ENCODE peak calls at places on chromosomes 12 and 14, in seven cellular contexts. U is neural progenitor cell, N is cardiac muscle cell, X is psoas muscle, T is left ventricle myocardium inferior, H is brain microvascular endothelial cell, E is fibroblast of lung. P is an unnamed sample. For H3K36me3, the result is how much of the 10 kb centered on the place peaks cover.

GRCh38 chr12:76764856-76765255 is 941 bp downstream of the ZDHHC17 start:
- DNase-seq in X (no peak), U (peak), N (peak), H (peak), T (no peak), E (peak), P (no peak)

GRCh38 chr14:105315941-105316562 is 1.5 kb downstream of the PACS2 start:
- DNase-seq in T (no peak), U (no peak), E (no peak), X (no peak), N (no peak), H (no peak), P (peak)

GRCh38 chr12:91098942-91099341 is 12.4 kb downstream of the LUM start:
- DNase-seq in X (no peak), E (peak), U (no peak), N (peak), H (peak), T (no peak), P (peak)

GRCh38 chr12:25324861-25325260 is 74.1 kb upstream of the KRAS start:
- DNase-seq in E (no peak), U (no peak), X (no peak), N (no peak), H (no peak), T (no peak), P (no peak)

GRCh38 chr14:100664841-100665425 is 61.8 kb upstream of the DLK1 start:
- DNase-seq in E (peak), X (peak), H (no peak), T (peak), N (peak), U (no peak), P (peak)

GRCh38 chr14:72710212-72710611 is 183.7 kb downstream of the DPF3 start:
- DNase-seq in U (no peak), E (peak), H (no peak), X (no peak), N (peak), T (no peak), P (no peak)

GRCh38 chr14:52692248-52692962 is 3.0 kb downstream of the ERO1A start:
- DNase-seq in E (peak), X (no peak), T (no peak), H (no peak), N (peak), U (no peak), P (no peak)

GRCh38 chr12:3315201-3315661 is 175.8 kb upstream of the PRMT8 start:
- DNase-seq in N (peak), H (no peak), E (peak), T (peak), X (peak), U (no peak), P (no peak)

GRCh38 chr14:22554706-22555572 is 34.1 kb downstream of the DAD1 start:
- DNase-seq in U (no peak), H (no peak), T (no peak), E (no peak), N (no peak), X (no peak), P (no peak)

GRCh38 chr12:916240-916639 is 33.3 kb downstream of the RAD52 start:
- DNase-seq in T (peak), N (no peak), X (peak), E (no peak), U (no peak), H (no peak), P (no peak)

GRCh38 chr12:120012067-120012621 is 23.1 kb downstream of the BICDL1 start:
- DNase-seq in N (peak), H (peak), E (no peak), X (no peak), U (peak), T (no peak), P (no peak)

GRCh38 chr12:108214486-108214885 is 85.4 kb downstream of the WSCD2 start:
- DNase-seq in N (peak), T (peak), X (no peak), U (peak), H (peak), E (peak), P (no peak)

GRCh38 chr14:40119765-40120164 is 687.5 kb upstream of the FBXO33 start:
- DNase-seq in T (no peak), N (no peak), U (no peak), E (no peak), X (no peak), H (no peak), P (no peak)

GRCh38 chr14:104106471-104106991 is 21.0 kb downstream of the ASPG start:
- DNase-seq in E (no peak), T (peak), U (no peak), H (no peak), N (no peak), X (peak), P (peak)

GRCh38 chr12:124774054-124774461 is 89.6 kb downstream of the SCARB1 start:
- DNase-seq in U (no peak), H (no peak), T (no peak), E (no peak), N (peak), X (no peak), P (no peak)

GRCh38 chr12:65827827-65828231 is 3.5 kb downstream of the HMGA2 start:
- DNase-seq in E (peak), N (peak), T (no peak), U (peak), H (no peak), X (no peak), P (peak)

GRCh38 chr12:123384994-123385376 is 1.1 kb downstream of the KMT5A start:
- DNase-seq in H (peak), T (no peak), N (peak), U (no peak), E (peak), X (no peak), P (peak)

GRCh38 chr12:19643635-19644034 is 204.3 kb downstream of the AEBP2 start:
- DNase-seq in X (no peak), T (no peak), U (peak), N (peak), E (peak), H (peak), P (peak)

GRCh38 chr14:103890836-103891666 is 37.2 kb upstream of the TDRD9 start:
- DNase-seq in N (no peak), U (no peak), H (no peak), E (no peak), X (no peak), T (no peak), P (peak)

GRCh38 chr14:68687746-68688145 is 105.1 kb downstream of the ZFP36L1 start:
- DNase-seq in X (no peak), N (peak), H (peak), T (no peak), E (peak), U (no peak), P (peak)

GRCh38 chr12:6263931-6264330 is 46.6 kb upstream of the PLEKHG6 start:
- DNase-seq in E (no peak), T (no peak), X (no peak), H (peak), U (no peak), N (no peak), P (peak)

GRCh38 chr14:60760648-60761364 is 26.2 kb downstream of the MNAT1 start:
- DNase-seq in E (no peak), X (no peak), N (no peak), U (no peak), H (no peak), T (no peak), P (no peak)

GRCh38 chr14:28626780-28627179 is 139.8 kb upstream of the FOXG1 start:
- DNase-seq in N (no peak), E (no peak), X (no peak), H (no peak), U (no peak), T (no peak), P (no peak)

GRCh38 chr14:89977668-89978067 is 21.9 kb downstream of the TDP1 start:
- DNase-seq in X (no peak), T (no peak), E (no peak), N (peak), H (no peak), U (no peak), P (no peak)

GRCh38 chr12:45721954-45722353 is 7.6 kb upstream of the ARID2 start:
- DNase-seq in H (no peak), U (no peak), T (no peak), E (no peak), N (no peak), X (no peak), P (no peak)

GRCh38 chr12:126219139-126219538 is 1153.9 kb downstream of the AACS start:
- DNase-seq in N (no peak), H (no peak), T (no peak), E (no peak), U (no peak), X (no peak), P (no peak)

GRCh38 chr14:105184461-105184860 is 3.3 kb upstream of the NUDT14 start:
- DNase-seq in X (no peak), H (no peak), T (no peak), N (no peak), U (no peak), E (no peak), P (no peak)

GRCh38 chr14:99644723-99645544 is at the start of gene HHIPL1:
- DNase-seq in N (peak), X (peak), U (peak), H (no peak), T (peak), E (peak), P (peak)

GRCh38 chr14:32468955-32469354 is 139.9 kb downstream of the AKAP6 start:
- DNase-seq in U (no peak), X (no peak), T (no peak), N (peak), H (peak), E (peak), P (peak)

GRCh38 chr14:65137648-65138317 is 35.5 kb upstream of the MAX start:
- DNase-seq in U (no peak), E (no peak), X (no peak), T (no peak), H (no peak), N (peak), P (peak)

GRCh38 chr12:107320031-107320928 is 226.9 kb upstream of the CRY1 start:
- DNase-seq in E (no peak), N (peak), T (peak), U (peak), H (peak), X (peak), P (peak)

GRCh38 chr12:52022841-52023181 is 16.1 kb downstream of the TAMALIN start:
- DNase-seq in H (no peak), U (peak), X (no peak), T (no peak), N (no peak), E (no peak), P (peak)

GRCh38 chr12:9598363-9598762 is 9.4 kb downstream of the KLRB1 start:
- DNase-seq in E (no peak), H (no peak), T (no peak), X (no peak), N (no peak), U (no peak), P (no peak)

GRCh38 chr12:54251667-54252284 is 28.1 kb downstream of the CBX5 start:
- DNase-seq in E (peak), X (no peak), H (peak), T (no peak), N (peak), U (peak), P (peak)

GRCh38 chr12:120290541-120291312 is 976 bp downstream of the RNU4-2 start:
- DNase-seq in H (no peak), E (no peak), U (peak), T (no peak), N (no peak), X (no peak), P (peak)

GRCh38 chr12:65121049-65121955 is at the start of gene WIF1:
- DNase-seq in T (no peak), U (peak), H (no peak), X (peak), E (peak), N (peak), P (peak)

GRCh38 chr12:6551496-6552139 is 4.2 kb downstream of the IFFO1 start:
- DNase-seq in U (no peak), X (peak), N (peak), H (peak), E (peak), T (peak), P (peak)

GRCh38 chr14:50003213-50004021 is 110.5 kb downstream of the ARF6 start:
- DNase-seq in X (peak), H (peak), T (peak), E (peak), N (peak), U (peak), P (peak)
- TF ChIP-seq CTCF in X (peak), H (peak), T (peak), E (peak), N (no peak), U (peak), P (no peak)

GRCh38 chr14:49550284-49551184 is 35.6 kb downstream of the RPS29 start:
- DNase-seq in H (no peak), N (peak), T (no peak), X (no peak), E (peak), U (peak), P (peak)

GRCh38 chr14:49553106-49553505 is 33.1 kb downstream of the RPS29 start:
- DNase-seq in N (no peak), H (no peak), T (no peak), E (no peak), X (no peak), U (no peak), P (no peak)

GRCh38 chr14:49551569-49551968 is 34.6 kb downstream of the RPS29 start:
- DNase-seq in N (no peak), X (no peak), E (no peak), U (no peak), T (no peak), H (no peak), P (no peak)

GRCh38 chr14:49553892-49554291 is 32.3 kb downstream of the RPS29 start:
- DNase-seq in N (no peak), E (no peak), H (no peak), U (no peak), T (no peak), X (no peak), P (no peak)

DNA sequence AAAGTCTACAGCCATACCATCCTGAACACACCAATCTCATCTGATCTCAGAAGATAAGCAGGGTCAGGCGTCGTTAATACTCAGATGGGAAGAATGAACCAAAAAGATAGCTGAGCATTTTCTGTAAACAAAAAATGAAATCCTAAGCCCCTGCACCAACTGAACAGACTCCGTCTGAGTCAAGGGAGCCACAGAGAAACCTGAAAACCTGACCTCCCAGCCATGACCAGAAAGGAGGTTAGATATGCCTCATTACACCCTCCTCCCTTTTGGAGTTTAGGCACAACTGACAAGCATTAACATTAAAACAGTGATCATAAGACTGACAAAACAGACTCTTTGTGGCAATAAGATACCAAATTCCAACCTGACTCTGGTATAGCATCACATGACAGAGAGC is 33.5 kb downstream of the RPS29 start:
- DNase-seq in U (no peak), T (no peak), H (no peak), E (no peak), N (no peak), X (no peak), P (peak)
- H3K4me3 ChIP-seq in U (no peak), T (no peak), H (no peak), E (no peak), N (no peak), X (no peak), P (no peak)

GRCh38 chr12:109988274-109988673 is 7.9 kb downstream of the GIT2 start:
- DNase-seq in X (no peak), U (no peak), H (no peak), E (no peak), N (no peak), T (no peak), P (no peak)
- H3K36me3 ChIP-seq in X (under half), U (under half), H (under half), E (under half), N (under half), T (half or more), P (under half)

GRCh38 chr14:86035882-86036281 is 505.9 kb downstream of the FLRT2 start:
- DNase-seq in H (no peak), T (no peak), E (peak), N (peak), X (no peak), U (peak), P (no peak)

DNA sequence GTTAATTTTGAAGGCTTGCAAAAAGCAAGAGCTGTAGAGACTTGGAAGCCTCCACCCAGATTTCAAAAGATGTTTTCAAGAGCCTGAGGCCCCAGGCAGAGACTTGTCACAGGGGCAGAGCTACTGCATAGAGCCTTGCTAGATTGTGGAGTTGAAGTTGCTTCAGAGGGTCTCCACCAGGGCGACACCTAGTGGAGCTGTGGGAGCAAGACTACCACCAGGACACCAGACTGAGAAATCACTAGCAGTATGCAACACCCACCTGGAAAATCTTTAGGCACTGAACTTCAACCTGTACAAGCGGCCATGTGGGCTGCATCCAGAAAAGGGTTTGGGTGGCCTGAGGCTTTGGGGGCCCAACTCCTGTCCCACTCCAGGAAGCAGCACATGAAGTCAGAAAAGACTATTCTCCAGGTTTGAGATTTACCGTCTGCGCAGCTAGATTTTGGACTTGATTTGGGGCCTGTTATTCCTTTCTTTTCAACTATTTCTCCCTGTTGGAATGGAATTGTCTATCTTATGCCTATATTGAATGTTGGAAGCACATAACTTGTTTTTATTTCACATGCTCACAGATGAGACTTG is 508.5 kb downstream of the FLRT2 start:
- DNase-seq in T (no peak), U (peak), X (peak), H (peak), E (peak), N (peak), P (peak)
- TF ChIP-seq CTCF in T (peak), U (peak), X (peak), H (peak), E (peak), N (peak), P (peak)

GRCh38 chr12:28457785-28458184 is 267.5 kb downstream of the CCDC91 start:
- DNase-seq in U (no peak), N (no peak), X (no peak), T (no peak), E (no peak), H (no peak), P (no peak)
- H3K4me3 ChIP-seq in U (no peak), N (no peak), X (no peak), T (no peak), E (no peak), H (no peak), P (no peak)

GRCh38 chr12:57471661-57472060 is 8.0 kb downstream of the ARHGAP9 start:
- DNase-seq in U (no peak), H (no peak), N (no peak), X (no peak), E (no peak), T (no peak), P (no peak)

GRCh38 chr12:57472391-57472790 is 7.3 kb downstream of the ARHGAP9 start:
- DNase-seq in H (no peak), U (no peak), X (no peak), T (no peak), N (no peak), E (no peak), P (no peak)

GRCh38 chr12:57469334-57470164 is 10.0 kb downstream of the GLI1 start:
- DNase-seq in N (no peak), U (no peak), X (no peak), H (no peak), E (no peak), T (no peak), P (peak)

GRCh38 chr12:57470286-57470969 is 9.2 kb downstream of the ARHGAP9 start:
- DNase-seq in E (no peak), X (no peak), T (no peak), N (no peak), U (no peak), H (no peak), P (peak)

DNA sequence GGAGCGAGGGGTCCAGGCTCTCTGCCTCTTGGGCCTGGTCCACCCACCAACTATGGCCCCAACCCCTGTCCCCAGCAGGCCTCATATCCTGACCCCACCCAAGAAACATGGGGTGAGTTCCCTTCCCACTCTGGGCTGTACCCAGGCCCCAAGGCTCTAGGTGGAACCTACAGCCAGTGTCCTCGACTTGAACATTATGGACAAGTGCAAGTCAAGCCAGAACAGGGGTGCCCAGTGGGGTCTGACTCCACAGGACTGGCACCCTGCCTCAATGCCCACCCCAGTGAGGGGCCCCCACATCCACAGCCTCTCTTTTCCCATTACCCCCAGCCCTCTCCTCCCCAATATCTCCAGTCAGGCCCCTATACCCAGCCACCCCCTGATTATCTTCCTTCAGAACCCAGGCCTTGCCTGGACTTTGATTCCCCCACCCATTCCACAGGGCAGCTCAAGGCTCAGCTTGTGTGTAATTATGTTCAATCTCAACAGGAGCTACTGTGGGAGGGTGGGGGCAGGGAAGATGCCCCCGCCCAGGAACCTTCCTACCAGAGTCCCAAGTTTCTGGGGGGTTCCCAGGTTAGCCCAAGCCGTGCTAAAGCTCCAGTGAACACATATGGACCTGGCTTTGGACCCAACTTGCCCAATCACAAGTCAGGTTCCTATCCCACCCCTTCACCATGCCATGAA is 8.6 kb downstream of the ARHGAP9 start:
- DNase-seq in H (no peak), N (no peak), U (no peak), E (no peak), T (no peak), X (no peak), P (peak)
- H3K36me3 ChIP-seq in H (under half), N (under half), U (under half), E (under half), T (under half), X (under half), P (under half)

GRCh38 chr14:92774563-92774962 is 19.5 kb upstream of the GOLGA5 start:
- DNase-seq in X (no peak), T (no peak), E (no peak), H (no peak), U (no peak), N (no peak), P (no peak)

GRCh38 chr14:92785601-92786426 is 8.3 kb upstream of the GOLGA5 start:
- DNase-seq in T (peak), E (peak), H (peak), X (no peak), N (peak), U (no peak), P (peak)

GRCh38 chr14:92783813-92784431 is 10.2 kb upstream of the GOLGA5 start:
- DNase-seq in U (peak), E (peak), T (no peak), X (no peak), N (peak), H (peak), P (peak)

GRCh38 chr14:92780865-92781264 is 13.2 kb upstream of the GOLGA5 start:
- DNase-seq in H (peak), X (no peak), U (no peak), E (no peak), T (no peak), N (no peak), P (no peak)

DNA sequence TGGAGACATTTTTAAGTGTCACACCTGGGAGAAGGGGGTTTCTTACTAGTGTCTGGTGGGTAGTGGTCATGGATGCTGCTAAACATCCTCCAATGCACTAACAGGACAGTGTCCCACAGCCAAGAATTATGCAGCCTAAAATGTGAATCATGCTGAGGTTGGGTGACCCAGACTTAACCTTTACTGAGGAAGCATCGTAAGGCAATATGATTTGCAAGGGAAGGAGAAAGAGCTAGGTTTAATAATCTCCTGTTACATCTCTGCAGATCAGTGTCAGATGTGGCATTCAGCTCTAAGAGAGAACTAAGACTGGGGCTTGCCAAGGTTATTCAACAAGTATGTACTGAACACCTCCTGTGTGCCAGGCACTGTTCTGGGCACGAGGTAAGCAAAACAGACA is 13.7 kb upstream of the GOLGA5 start:
- DNase-seq in U (no peak), X (no peak), N (peak), E (peak), H (peak), T (no peak), P (peak)
- TF ChIP-seq CTCF in U (no peak), X (no peak), N (no peak), E (no peak), H (no peak), T (no peak), P (no peak)